ENCODE peak calls at places on chromosome 21, in nine cellular contexts. T is stimulated activated CD8-positive, alpha-beta memory T cell treated with anti-CD3 and anti-CD28 coated beads, Interleukin-7, amount 100 ng/mL, for 1 hour; Z is AML-193; K is memory B cell; M is fibroblast of lung; E is kidney; I is body of pancreas; R is activated naive CD8-positive, alpha-beta T cell treated with anti-CD3 and anti-CD28 coated beads, Interleukin-2, amount 50 U/mL, for 24 hours; Y is HTR-8/SVneo. G is an unnamed sample.
A peak's percentile ranks its signal among the peaks of the same experiment; 100 is the strongest.

GRCh38 chr21:43027846-43028731 is 47.5 kb downstream of the CBS start:
- DNase-seq in T (no peak), Z (no peak), K (no peak), M (no peak), E (no peak), I (no peak), R (no peak), Y (no peak), G (no peak)

GRCh38 chr21:27372381-27372780 is 405.5 kb upstream of the ADAMTS5 start:
- DNase-seq in T (no peak), Z (no peak), K (no peak), M (peak; percentile 14), E (no peak), I (no peak), R (no peak), Y (no peak), G (no peak)

GRCh38 chr21:33245289-33245918 is 15.7 kb downstream of the IFNAR2 start:
- DNase-seq in T (no peak), Z (no peak), K (no peak), M (no peak), E (no peak), I (no peak), R (no peak), Y (no peak), G (no peak)

GRCh38 chr21:42737969-42738590 is 84.7 kb downstream of the PDE9A start:
- DNase-seq in T (no peak), Z (peak; percentile 59), K (no peak), M (no peak), E (peak; percentile 88), I (no peak), R (peak; percentile 41), Y (no peak), G (no peak)

GRCh38 chr21:24514081-24514733 is 1093.1 kb downstream of the MRPL39 start:
- DNase-seq in T (no peak), Z (peak; percentile 3), K (no peak), M (no peak), E (no peak), I (no peak), R (no peak), Y (peak; percentile 8), G (peak; percentile 4)

GRCh38 chr21:16534408-16535099 is 804.8 kb downstream of the USP25 start:
- DNase-seq in T (no peak), Z (no peak), K (no peak), M (peak; percentile 89), E (peak; percentile 76), I (peak; percentile 66), R (no peak), Y (no peak), G (peak; percentile 38)

GRCh38 chr21:42696516-42697040 is 43.2 kb downstream of the PDE9A start:
- DNase-seq in T (no peak), Z (no peak), K (no peak), M (no peak), E (no peak), I (no peak), R (no peak), Y (no peak), G (no peak)

GRCh38 chr21:45096216-45096615 is 21.8 kb downstream of the ADARB1 start:
- DNase-seq in T (no peak), Z (no peak), K (no peak), M (no peak), E (no peak), I (no peak), R (no peak), Y (no peak), G (no peak)

GRCh38 chr21:35398366-35398982 is 349.4 kb upstream of the RUNX1 start:
- DNase-seq in T (no peak), Z (no peak), K (no peak), M (peak; percentile 41), E (no peak), I (no peak), R (no peak), Y (no peak), G (no peak)

GRCh38 chr21:45993210-45994085 is 11.9 kb downstream of the COL6A1 start:
- DNase-seq in T (no peak), Z (no peak), K (no peak), M (no peak), E (peak; percentile 60), I (peak; percentile 8), R (no peak), Y (no peak), G (no peak)

GRCh38 chr21:32307706-32308105 is 9.1 kb downstream of the MRAP start:
- DNase-seq in T (no peak), Z (no peak), K (no peak), M (peak; percentile 18), E (no peak), I (no peak), R (no peak), Y (no peak), G (no peak)

GRCh38 chr21:44527156-44527982 is 12.6 kb downstream of the KRTAP10-1 start:
- DNase-seq in T (no peak), Z (no peak), K (no peak), M (no peak), E (peak; percentile 30), I (peak; percentile 5), R (no peak), Y (no peak), G (no peak)

GRCh38 chr21:38965910-38966504 is 160.3 kb downstream of the ETS2 start:
- DNase-seq in T (no peak), Z (no peak), K (no peak), M (peak; percentile 39), E (peak; percentile 82), I (peak; percentile 84), R (no peak), Y (no peak), G (peak; percentile 78)

GRCh38 chr21:37396855-37397254 is 30.3 kb downstream of the DYRK1A start:
- DNase-seq in T (no peak), Z (no peak), K (no peak), M (no peak), E (no peak), I (no peak), R (no peak), Y (no peak), G (no peak)

GRCh38 chr21:38841472-38841871 is 35.7 kb downstream of the ETS2 start:
- DNase-seq in T (no peak), Z (no peak), K (no peak), M (no peak), E (no peak), I (no peak), R (no peak), Y (no peak), G (no peak)

GRCh38 chr21:35428489-35428888 is 379.4 kb upstream of the RUNX1 start:
- DNase-seq in T (no peak), Z (no peak), K (no peak), M (peak; percentile 50), E (no peak), I (no peak), R (peak; percentile 21), Y (no peak), G (no peak)

G was measured in Caki2.